ENCODE peak calls at places on chromosomes 5 and 9, in five cellular contexts. O is IMR-90, I is H9, W is mesenchymal stem cell, F is H1. C is an unnamed sample.

GRCh38 chr5:127358782-127359181 is 68.2 kb downstream of the MEGF10 start:
- DNase-seq in O (no peak), I (no peak), W (peak; percentile 50), F (no peak), C (no peak)

GRCh38 chr5:642481-642880 is 30.3 kb downstream of the CEP72 start:
- DNase-seq in O (no peak), I (no peak), W (no peak), F (no peak), C (no peak)

GRCh38 chr5:76371955-76372319 is 31.1 kb upstream of the IQGAP2 start:
- DNase-seq in O (peak; percentile 20), I (no peak), W (no peak), F (no peak), C (no peak)

GRCh38 chr9:15670884-15671283 is 118.0 kb downstream of the CCDC171 start:
- DNase-seq in O (no peak), I (no peak), W (no peak), F (no peak), C (no peak)

GRCh38 chr5:80190960-80191359 is 64.9 kb downstream of the SERINC5 start:
- DNase-seq in O (no peak), I (no peak), W (no peak), F (no peak), C (no peak)

GRCh38 chr5:15943487-15943886 is 236.1 kb downstream of the MARCHF11 start:
- DNase-seq in O (peak; percentile 75), I (no peak), W (peak; percentile 30), F (no peak), C (no peak)

GRCh38 chr5:139131062-139131856 is 66.9 kb downstream of the SIL1 start:
- DNase-seq in O (peak; percentile 39), I (no peak), W (peak; percentile 54), F (peak; percentile 57), C (no peak)

GRCh38 chr5:55102345-55102744 is at the start of gene GZMA:
- DNase-seq in O (no peak), I (no peak), W (no peak), F (no peak), C (no peak)

GRCh38 chr5:31328031-31328430 is 134.5 kb downstream of the CDH6 start:
- DNase-seq in O (no peak), I (no peak), W (no peak), F (no peak), C (no peak)

GRCh38 chr5:28408186-28408585 is 1369.8 kb upstream of the CDH9 start:
- DNase-seq in O (no peak), I (no peak), W (peak; percentile 45), F (no peak), C (no peak)

DNA sequence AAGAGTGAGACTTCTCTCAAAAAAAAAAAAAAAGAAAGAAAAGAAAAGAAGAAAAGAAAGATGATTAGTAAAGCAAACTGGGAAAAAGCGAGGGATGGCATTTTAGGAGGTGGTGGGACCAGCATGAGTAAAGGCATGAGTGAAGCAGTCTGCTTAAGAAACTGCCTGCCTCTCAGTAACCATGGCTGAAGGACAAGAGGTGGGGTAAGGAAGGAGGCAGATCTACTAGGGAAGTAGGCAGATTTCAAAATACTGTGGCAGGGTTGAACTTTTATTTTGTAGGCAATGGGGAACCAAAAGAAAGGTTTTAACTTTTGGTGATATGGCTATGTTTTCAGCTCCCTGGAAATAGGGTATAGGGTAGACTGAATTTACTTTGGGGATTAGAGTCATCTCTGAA is 316.0 kb downstream of the CWC27 start:
- DNase-seq in O (no peak), I (no peak), W (no peak), F (no peak), C (no peak)
- H3K4ac ChIP-seq in O (no peak overlapping the region), I (no peak overlapping the region), W (no peak overlapping the region), F (no peak overlapping the region), C (no peak overlapping the region)

GRCh38 chr9:95506692-95507455 is 9.9 kb downstream of the PTCH1 start:
- DNase-seq in O (peak; percentile 58), I (peak; percentile 53), W (peak; percentile 77), F (peak; percentile 65), C (no peak)
- H3K14ac ChIP-seq in O (peak overlapping the region; percentile 86), I (peak overlapping the region; percentile 44), W (no peak overlapping the region), F (no peak overlapping the region), C (peak overlapping the region; percentile 98)

GRCh38 chr9:97891736-97892135 is 30.6 kb downstream of the TRMO start:
- DNase-seq in O (no peak), I (no peak), W (no peak), F (no peak), C (no peak)

GRCh38 chr9:97895695-97896332 is 26.5 kb downstream of the TRMO start:
- DNase-seq in O (peak; percentile 15), I (peak; percentile 81), W (peak; percentile 3), F (peak; percentile 54), C (no peak)

DNA sequence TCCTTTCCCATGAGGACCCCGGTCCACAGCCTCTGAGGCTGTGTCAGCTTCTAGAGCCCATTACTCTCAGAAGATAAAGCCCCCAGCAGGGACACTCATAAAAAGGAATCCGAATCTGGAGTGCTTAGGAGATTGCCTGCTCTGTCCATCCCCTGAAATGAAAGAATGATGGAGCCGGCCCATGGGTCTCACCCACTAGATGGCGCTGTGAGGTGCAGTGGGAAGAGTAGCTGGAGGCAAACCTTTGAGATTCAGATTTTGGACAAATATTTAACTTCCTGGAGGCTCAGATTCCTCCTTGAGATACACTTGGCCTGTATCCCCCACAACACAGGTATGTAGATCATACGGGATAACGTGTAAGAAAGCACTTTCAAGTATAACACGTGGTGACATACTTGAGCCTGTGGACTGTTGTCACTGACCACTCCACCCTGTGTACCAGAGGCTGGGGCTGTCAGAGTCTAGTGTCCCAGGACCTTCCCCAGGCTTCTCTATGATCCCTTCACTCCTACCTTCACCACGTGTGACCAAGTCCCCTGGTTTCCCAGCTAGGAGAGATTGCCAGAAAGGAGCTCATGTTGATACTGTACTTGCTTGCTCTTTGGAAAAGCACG is 32.3 kb downstream of the TRMO start:
- DNase-seq in O (no peak), I (peak; percentile 70), W (peak; percentile 6), F (peak; percentile 91), C (peak; percentile 9)
- H3K4ac ChIP-seq in O (no peak overlapping the region), I (no peak overlapping the region), W (no peak overlapping the region), F (no peak overlapping the region), C (no peak overlapping the region)

DNA sequence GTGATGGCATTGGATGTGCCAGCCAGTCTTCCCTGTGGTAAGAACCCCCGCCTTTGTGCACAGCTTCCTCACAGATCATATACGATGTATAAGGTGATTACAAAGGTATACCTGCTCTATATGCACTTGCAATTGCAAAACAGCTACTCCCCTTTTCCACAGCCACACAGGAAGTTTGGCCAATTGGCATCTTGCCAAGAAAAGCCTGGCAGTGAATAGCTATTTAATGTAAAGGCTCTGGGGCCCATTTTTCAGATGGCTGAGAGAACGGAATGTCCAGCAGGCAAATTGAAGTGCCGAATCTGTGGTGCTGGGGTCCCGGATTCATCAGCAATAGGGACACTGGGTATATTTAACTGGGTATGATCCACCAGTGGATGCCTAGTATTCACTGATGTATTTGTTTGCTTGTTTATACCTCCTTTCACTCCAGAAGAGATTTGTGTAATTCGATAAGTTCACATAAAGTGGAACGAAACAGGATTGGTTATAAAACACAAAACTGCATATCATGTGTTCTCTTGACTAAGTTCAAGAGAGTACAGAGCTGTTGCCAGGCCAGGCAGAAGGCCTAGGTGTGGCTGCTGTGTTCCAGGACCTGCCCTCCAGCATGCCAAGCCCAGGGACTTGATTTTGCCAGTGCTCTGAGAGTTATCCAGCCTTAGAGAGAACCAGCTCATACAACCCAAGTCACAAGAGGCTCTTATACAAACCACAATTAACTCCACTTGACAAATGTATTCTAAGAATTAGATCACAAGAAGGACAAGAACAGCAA is 27.7 kb upstream of the GABRP start:
- DNase-seq in O (no peak), I (no peak), W (no peak), F (no peak), C (no peak)
- H3K14ac ChIP-seq in O (no peak overlapping the region), I (no peak overlapping the region), W (no peak overlapping the region), F (no peak overlapping the region), C (no peak overlapping the region)

DNA sequence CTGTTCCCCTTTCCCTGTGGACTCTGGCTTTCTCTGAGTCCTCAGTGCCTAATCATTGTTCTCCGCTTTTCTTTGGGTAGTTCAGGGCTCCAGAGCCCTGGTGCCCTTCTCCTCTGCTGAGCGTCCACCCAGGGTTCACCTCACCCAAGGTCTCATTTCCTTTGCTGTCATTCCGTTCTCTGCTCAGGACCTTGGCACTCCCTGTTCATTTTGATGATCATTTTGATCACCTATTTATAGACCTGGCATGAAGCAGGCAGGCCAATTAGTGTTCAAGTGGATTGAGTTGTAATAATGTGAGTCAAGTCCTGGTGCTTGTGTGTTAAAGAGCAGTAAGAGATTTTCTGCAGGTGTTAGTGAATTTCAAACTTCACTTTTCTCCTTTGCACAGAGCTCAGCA is 3.6 kb downstream of the TRIO start:
- DNase-seq in O (no peak), I (no peak), W (no peak), F (no peak), C (no peak)
- H3K4ac ChIP-seq in O (peak overlapping the region; percentile 88), I (no peak overlapping the region), W (no peak overlapping the region), F (no peak overlapping the region), C (no peak overlapping the region)

GRCh38 chr5:74953961-74954720 is 88.0 kb upstream of the FAM169A start:
- DNase-seq in O (peak; percentile 77), I (no peak), W (peak; percentile 28), F (no peak), C (no peak)
- H3K14ac ChIP-seq in O (peak overlapping the region; percentile 97), I (no peak overlapping the region), W (no peak overlapping the region), F (no peak overlapping the region), C (no peak overlapping the region)

GRCh38 chr5:134225780-134226440 is at the start of gene PPP2CA:
- DNase-seq in O (peak; percentile 98), I (peak; percentile 98), W (peak; percentile 98), F (peak; percentile 99), C (peak; percentile 98)

GRCh38 chr5:134224905-134225779 is 731 bp downstream of the PPP2CA start:
- DNase-seq in O (peak; percentile 87), I (peak; percentile 69), W (peak; percentile 86), F (peak; percentile 79), C (peak; percentile 79)

GRCh38 chr5:134226441-134227192 is 744 bp upstream of the PPP2CA start:
- DNase-seq in O (peak; percentile 54), I (no peak), W (peak; percentile 59), F (no peak), C (no peak)

GRCh38 chr5:134227259-134227658 is 1.4 kb upstream of the PPP2CA start:
- DNase-seq in O (peak; percentile 23), I (peak; percentile 76), W (peak; percentile 34), F (peak; percentile 58), C (no peak)

DNA sequence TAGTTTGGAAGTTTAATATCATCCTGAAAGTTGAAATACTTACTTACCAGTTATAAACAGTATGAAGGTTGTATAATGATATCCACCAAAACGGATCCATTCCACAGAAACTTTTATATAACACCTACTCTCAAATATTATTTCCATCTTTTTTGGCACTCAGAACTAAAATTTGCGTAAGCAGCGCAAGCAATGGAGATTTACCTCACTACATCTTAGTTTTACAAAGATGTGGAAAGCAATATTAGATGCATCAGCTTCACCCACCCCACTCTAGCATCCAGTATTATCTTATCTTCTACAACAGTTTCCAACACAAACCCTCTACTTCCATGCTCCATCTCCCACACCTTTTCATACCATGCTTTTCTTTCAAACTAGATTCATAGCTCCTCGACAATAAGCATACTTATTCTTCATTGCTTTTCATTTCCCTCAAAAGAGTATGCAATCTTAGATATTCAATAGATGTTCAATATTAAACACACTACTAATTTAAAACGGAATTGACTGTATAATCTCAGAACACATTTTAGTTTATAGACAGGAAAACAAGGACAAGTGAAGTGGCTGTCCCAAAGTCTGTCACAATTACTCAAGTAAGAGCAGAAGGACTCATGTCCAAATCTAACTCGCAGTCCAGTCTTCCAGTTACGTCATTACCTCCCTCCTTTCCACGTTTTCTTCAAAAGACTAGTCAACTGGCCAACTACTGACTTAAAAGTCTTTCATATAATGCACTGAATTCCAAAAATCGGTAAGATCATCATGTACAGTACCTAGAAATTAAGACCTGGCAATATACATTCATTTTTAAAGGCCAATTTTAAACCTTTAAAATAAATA is 2.2 kb downstream of the PPP2CA start:
- DNase-seq in O (peak; percentile 52), I (no peak), W (peak; percentile 54), F (no peak), C (no peak)
- H3K4ac ChIP-seq in O (no peak overlapping the region), I (no peak overlapping the region), W (no peak overlapping the region), F (no peak overlapping the region), C (no peak overlapping the region)

GRCh38 chr9:133874659-133875058 is 117.5 kb downstream of the VAV2 start:
- DNase-seq in O (no peak), I (no peak), W (no peak), F (no peak), C (no peak)
- H3K14ac ChIP-seq in O (no peak overlapping the region), I (no peak overlapping the region), W (no peak overlapping the region), F (no peak overlapping the region), C (peak overlapping the region; percentile 84)